ENCODE peak calls at places on chromosomes 2 and 18, in seven cellular contexts. One of them, this sample, is unnamed.

GRCh38 chr18:21267370-21267769 is 25.3 kb downstream of the GREB1L start:
- DNase-seq in PC-3: no peak
- DNase-seq in B cell: no peak
- DNase-seq in endodermal cell: no peak
- DNase-seq in HepG2: peak
- DNase-seq in WTC11: no peak
- DNase-seq in IMR-90: no peak
- DNase-seq in this sample: no peak

GRCh38 chr2:177909962-177910361 is 162.6 kb downstream of the PDE11A start:
- DNase-seq in PC-3: peak
- DNase-seq in endodermal cell: no peak
- DNase-seq in WTC11: no peak
- DNase-seq in IMR-90: peak
- DNase-seq in B cell: no peak
- DNase-seq in HepG2: peak
- DNase-seq in this sample: no peak

GRCh38 chr18:9738266-9738969 is 30.3 kb downstream of the RAB31 start:
- DNase-seq in endodermal cell: peak
- DNase-seq in HepG2: no peak
- DNase-seq in PC-3: no peak
- DNase-seq in IMR-90: no peak
- DNase-seq in WTC11: no peak
- DNase-seq in B cell: no peak
- DNase-seq in this sample: peak

GRCh38 chr2:181231886-181232644 is 225.1 kb upstream of the ITGA4 start:
- DNase-seq in WTC11: no peak
- DNase-seq in IMR-90: no peak
- DNase-seq in HepG2: no peak
- DNase-seq in endodermal cell: no peak
- DNase-seq in PC-3: no peak
- DNase-seq in B cell: no peak
- DNase-seq in this sample: no peak

GRCh38 chr2:225725726-225726125 is 326.2 kb downstream of the NYAP2 start:
- DNase-seq in IMR-90: peak
- DNase-seq in endodermal cell: no peak
- DNase-seq in WTC11: no peak
- DNase-seq in HepG2: no peak
- DNase-seq in PC-3: no peak
- DNase-seq in B cell: no peak
- DNase-seq in this sample: no peak

GRCh38 chr18:7657937-7658336 is 90.8 kb downstream of the PTPRM start:
- DNase-seq in B cell: no peak
- DNase-seq in endodermal cell: no peak
- DNase-seq in PC-3: no peak
- DNase-seq in WTC11: no peak
- DNase-seq in HepG2: peak
- DNase-seq in IMR-90: peak
- DNase-seq in this sample: no peak

GRCh38 chr2:36878429-36878828 is 87.9 kb downstream of the STRN start:
- DNase-seq in HepG2: no peak
- DNase-seq in B cell: no peak
- DNase-seq in IMR-90: no peak
- DNase-seq in PC-3: no peak
- DNase-seq in endodermal cell: no peak
- DNase-seq in WTC11: no peak
- DNase-seq in this sample: no peak

GRCh38 chr2:144836635-144837350 is 316.9 kb upstream of the ZEB2 start:
- DNase-seq in WTC11: no peak
- DNase-seq in B cell: no peak
- DNase-seq in PC-3: peak
- DNase-seq in IMR-90: peak
- DNase-seq in HepG2: no peak
- DNase-seq in endodermal cell: no peak
- DNase-seq in this sample: no peak

GRCh38 chr18:25843791-25844190 is 246.6 kb downstream of the SS18 start:
- DNase-seq in IMR-90: no peak
- DNase-seq in PC-3: no peak
- DNase-seq in WTC11: no peak
- DNase-seq in endodermal cell: no peak
- DNase-seq in HepG2: no peak
- DNase-seq in B cell: no peak
- DNase-seq in this sample: no peak

GRCh38 chr2:172096661-172097547 is 5.8 kb downstream of the DLX2 start:
- DNase-seq in WTC11: no peak
- DNase-seq in PC-3: peak
- DNase-seq in endodermal cell: peak
- DNase-seq in B cell: peak
- DNase-seq in HepG2: no peak
- DNase-seq in IMR-90: peak
- DNase-seq in this sample: peak

GRCh38 chr2:105487142-105488069 is 88.6 kb upstream of the FHL2 start:
- DNase-seq in HepG2: no peak
- DNase-seq in WTC11: no peak
- DNase-seq in endodermal cell: no peak
- DNase-seq in IMR-90: peak
- DNase-seq in PC-3: no peak
- DNase-seq in B cell: no peak
- DNase-seq in this sample: no peak

GRCh38 chr2:119682578-119682977 is 3.6 kb downstream of the TMEM177 start:
- DNase-seq in B cell: no peak
- DNase-seq in IMR-90: no peak
- DNase-seq in HepG2: no peak
- DNase-seq in PC-3: no peak
- DNase-seq in WTC11: no peak
- DNase-seq in endodermal cell: peak
- DNase-seq in this sample: no peak

GRCh38 chr2:138708682-138709241 is 71.4 kb downstream of the NXPH2 start:
- DNase-seq in IMR-90: peak
- DNase-seq in B cell: no peak
- DNase-seq in endodermal cell: no peak
- DNase-seq in PC-3: no peak
- DNase-seq in WTC11: no peak
- DNase-seq in HepG2: no peak
- DNase-seq in this sample: no peak

GRCh38 chr2:222034058-222034457 is 264.7 kb downstream of the PAX3 start:
- DNase-seq in PC-3: no peak
- DNase-seq in B cell: no peak
- DNase-seq in IMR-90: no peak
- DNase-seq in endodermal cell: no peak
- DNase-seq in HepG2: no peak
- DNase-seq in WTC11: no peak
- DNase-seq in this sample: no peak

GRCh38 chr2:182077451-182078142 is 91.9 kb downstream of the PPP1R1C start:
- DNase-seq in WTC11: peak
- DNase-seq in B cell: peak
- DNase-seq in HepG2: peak
- DNase-seq in IMR-90: peak
- DNase-seq in endodermal cell: peak
- DNase-seq in PC-3: peak
- DNase-seq in this sample: no peak

GRCh38 chr2:64888591-64889309 is 100.4 kb upstream of the SLC1A4 start:
- DNase-seq in B cell: no peak
- DNase-seq in PC-3: peak
- DNase-seq in endodermal cell: peak
- DNase-seq in IMR-90: peak
- DNase-seq in WTC11: peak
- DNase-seq in HepG2: peak
- DNase-seq in this sample: no peak

GRCh38 chr2:7077660-7078278 is 160.6 kb downstream of the RNF144A start:
- DNase-seq in B cell: no peak
- DNase-seq in HepG2: no peak
- DNase-seq in endodermal cell: no peak
- DNase-seq in WTC11: no peak
- DNase-seq in PC-3: no peak
- DNase-seq in IMR-90: no peak
- DNase-seq in this sample: no peak

GRCh38 chr2:168134485-168134884 is 112.9 kb downstream of the STK39 start:
- DNase-seq in B cell: no peak
- DNase-seq in IMR-90: no peak
- DNase-seq in HepG2: no peak
- DNase-seq in PC-3: no peak
- DNase-seq in endodermal cell: no peak
- DNase-seq in WTC11: no peak
- DNase-seq in this sample: no peak
- TF ChIP-seq CTCF in B cell: no peak
- TF ChIP-seq CTCF in IMR-90: no peak
- TF ChIP-seq CTCF in HepG2: no peak
- TF ChIP-seq CTCF in PC-3: no peak
- TF ChIP-seq CTCF in endodermal cell: no peak
- TF ChIP-seq CTCF in WTC11: no peak
- TF ChIP-seq CTCF in this sample: no peak

DNA sequence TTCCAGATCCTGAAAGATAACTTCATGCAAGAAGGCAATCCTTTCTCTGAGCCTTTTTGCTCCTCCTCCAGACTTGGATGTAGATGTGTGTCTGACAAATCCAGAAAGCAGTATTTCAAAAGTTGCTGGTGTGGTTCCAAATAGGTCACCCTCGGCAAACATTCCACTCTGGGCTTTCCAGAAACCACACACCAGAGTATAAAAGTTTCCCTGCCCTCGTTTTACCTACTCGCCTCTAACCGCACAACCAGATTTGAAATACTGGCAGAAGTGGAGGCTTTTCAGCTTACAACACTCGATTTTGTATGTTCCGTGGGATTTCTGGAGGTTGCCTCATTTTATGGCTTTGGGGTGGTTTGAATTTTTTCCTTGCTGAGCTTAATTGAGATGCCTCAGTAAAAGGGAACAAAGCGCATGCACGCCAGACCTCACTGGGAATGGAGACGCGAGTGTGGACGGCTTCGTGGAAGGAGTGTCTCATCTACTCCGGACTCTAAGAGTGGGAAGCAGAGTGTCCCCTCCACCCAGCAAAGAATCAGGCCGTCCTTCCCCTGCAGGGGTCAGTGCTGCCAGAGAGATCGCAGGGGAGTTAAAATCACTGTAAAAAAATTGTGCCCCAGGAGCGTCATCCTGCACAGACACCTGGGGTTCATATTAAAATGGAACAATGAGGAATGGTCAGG is 44.0 kb upstream of the RPL31 start:
- DNase-seq in endodermal cell: no peak
- DNase-seq in WTC11: no peak
- DNase-seq in PC-3: peak
- DNase-seq in HepG2: no peak
- DNase-seq in B cell: no peak
- DNase-seq in IMR-90: peak
- DNase-seq in this sample: no peak
- TF ChIP-seq CTCF in endodermal cell: no peak
- TF ChIP-seq CTCF in WTC11: no peak
- TF ChIP-seq CTCF in PC-3: no peak
- TF ChIP-seq CTCF in HepG2: no peak
- TF ChIP-seq CTCF in B cell: no peak
- TF ChIP-seq CTCF in IMR-90: no peak
- TF ChIP-seq CTCF in this sample: no peak

GRCh38 chr2:197309369-197310231 is 980 bp downstream of the ANKRD44 start:
- DNase-seq in HepG2: no peak
- DNase-seq in IMR-90: no peak
- DNase-seq in B cell: peak
- DNase-seq in endodermal cell: peak
- DNase-seq in WTC11: peak
- DNase-seq in PC-3: no peak
- DNase-seq in this sample: no peak

GRCh38 chr2:197311521-197312033 is 997 bp upstream of the ANKRD44 start:
- DNase-seq in PC-3: peak
- DNase-seq in endodermal cell: no peak
- DNase-seq in B cell: no peak
- DNase-seq in HepG2: peak
- DNase-seq in WTC11: no peak
- DNase-seq in IMR-90: no peak
- DNase-seq in this sample: no peak

GRCh38 chr2:197310940-197311485 is 433 bp upstream of the ANKRD44 start:
- DNase-seq in HepG2: no peak
- DNase-seq in IMR-90: no peak
- DNase-seq in WTC11: no peak
- DNase-seq in PC-3: no peak
- DNase-seq in endodermal cell: no peak
- DNase-seq in B cell: no peak
- DNase-seq in this sample: no peak

GRCh38 chr2:197308635-197309368 is 1.8 kb downstream of the ANKRD44 start:
- DNase-seq in WTC11: no peak
- DNase-seq in B cell: no peak
- DNase-seq in HepG2: no peak
- DNase-seq in PC-3: no peak
- DNase-seq in endodermal cell: no peak
- DNase-seq in IMR-90: no peak
- DNase-seq in this sample: no peak

GRCh38 chr2:197310271-197310939 is at the start of gene ANKRD44:
- DNase-seq in endodermal cell: peak
- DNase-seq in B cell: peak
- DNase-seq in WTC11: peak
- DNase-seq in HepG2: peak
- DNase-seq in PC-3: peak
- DNase-seq in IMR-90: peak
- DNase-seq in this sample: peak
- TF ChIP-seq CTCF in endodermal cell: peak
- TF ChIP-seq CTCF in B cell: peak
- TF ChIP-seq CTCF in WTC11: no peak
- TF ChIP-seq CTCF in HepG2: peak
- TF ChIP-seq CTCF in PC-3: peak
- TF ChIP-seq CTCF in IMR-90: peak
- TF ChIP-seq CTCF in this sample: peak

GRCh38 chr2:234671231-234671630 is 174.3 kb upstream of the ARL4C start:
- DNase-seq in endodermal cell: peak
- DNase-seq in WTC11: no peak
- DNase-seq in IMR-90: no peak
- DNase-seq in HepG2: no peak
- DNase-seq in PC-3: no peak
- DNase-seq in B cell: no peak
- DNase-seq in this sample: no peak

GRCh38 chr2:234669001-234669400 is 172.1 kb upstream of the ARL4C start:
- DNase-seq in endodermal cell: peak
- DNase-seq in B cell: no peak
- DNase-seq in PC-3: no peak
- DNase-seq in HepG2: no peak
- DNase-seq in IMR-90: no peak
- DNase-seq in WTC11: no peak
- DNase-seq in this sample: no peak

GRCh38 chr2:234670052-234670451 is 173.2 kb upstream of the ARL4C start:
- DNase-seq in IMR-90: peak
- DNase-seq in endodermal cell: peak
- DNase-seq in B cell: no peak
- DNase-seq in PC-3: peak
- DNase-seq in HepG2: no peak
- DNase-seq in WTC11: no peak
- DNase-seq in this sample: no peak

GRCh38 chr2:234670804-234671203 is 173.9 kb upstream of the ARL4C start:
- DNase-seq in IMR-90: no peak
- DNase-seq in WTC11: no peak
- DNase-seq in B cell: no peak
- DNase-seq in HepG2: no peak
- DNase-seq in PC-3: no peak
- DNase-seq in endodermal cell: peak
- DNase-seq in this sample: no peak

DNA sequence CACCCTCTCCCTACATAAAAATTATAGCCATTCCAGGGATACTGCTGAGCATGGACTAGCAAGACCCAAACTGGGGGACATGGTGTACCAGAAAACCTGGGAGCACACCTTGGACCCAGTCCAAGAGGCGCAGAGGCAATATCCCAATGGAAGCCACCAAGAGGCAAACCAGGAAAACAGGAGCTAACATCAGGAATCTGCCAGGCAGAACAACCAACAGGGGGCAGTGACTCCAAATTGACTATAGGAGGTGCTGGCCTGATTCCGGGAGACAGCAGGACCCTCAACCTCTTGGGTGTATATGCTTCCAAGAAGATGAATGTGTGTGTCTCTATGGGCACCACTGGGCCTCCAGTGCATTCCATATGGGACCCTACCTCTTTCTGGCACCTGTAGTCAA is 172.7 kb upstream of the ARL4C start:
- DNase-seq in IMR-90: no peak
- DNase-seq in PC-3: no peak
- DNase-seq in endodermal cell: peak
- DNase-seq in WTC11: peak
- DNase-seq in B cell: no peak
- DNase-seq in HepG2: no peak
- DNase-seq in this sample: no peak
- TF ChIP-seq CTCF in IMR-90: no peak
- TF ChIP-seq CTCF in PC-3: peak
- TF ChIP-seq CTCF in endodermal cell: peak
- TF ChIP-seq CTCF in WTC11: peak
- TF ChIP-seq CTCF in B cell: no peak
- TF ChIP-seq CTCF in HepG2: peak
- TF ChIP-seq CTCF in this sample: peak

This sample was measured in type B pancreatic cell.